ENCODE peak calls at places on chromosomes 3 and 15, in eight cellular contexts. Y, Z, W, N, K, L, T and D are unnamed samples. For H3K36me3, the result is how much of the 10 kb centered on the place peaks cover.

GRCh38 chr3:23620616-23621015 is 185.1 kb upstream of the UBE2E1 start:
- DNase-seq in Y (no peak), Z (no peak), W (no peak), N (no peak), K (no peak), L (no peak), T (no peak), D (no peak)

GRCh38 chr3:186469525-186469924 is 74.7 kb downstream of the CRYGS start:
- DNase-seq in Y (no peak), Z (no peak), W (no peak), N (no peak), K (no peak), L (no peak), T (no peak), D (no peak)

GRCh38 chr15:28783466-28783865 is 65.0 kb downstream of the GOLGA6L7 start:
- DNase-seq in Y (no peak), Z (no peak), W (no peak), N (no peak), K (no peak), L (no peak), T (no peak), D (no peak)

GRCh38 chr15:78714890-78715289 is 73.9 kb upstream of the CHRNB4 start:
- DNase-seq in Y (no peak), Z (no peak), W (no peak), N (no peak), K (peak), L (no peak), T (no peak), D (no peak)

GRCh38 chr15:28098766-28099554 is at the start of gene OCA2:
- DNase-seq in Y (no peak), Z (peak), W (peak), N (peak), K (peak), L (no peak), T (peak), D (peak)

GRCh38 chr3:43238801-43239200 is 47.5 kb upstream of the SNRK start:
- DNase-seq in Y (no peak), Z (no peak), W (no peak), N (no peak), K (no peak), L (no peak), T (no peak), D (no peak)

GRCh38 chr15:67501177-67501835 is 19.6 kb upstream of the C15orf61 start:
- DNase-seq in Y (no peak), Z (no peak), W (no peak), N (peak), K (peak), L (no peak), T (no peak), D (no peak)

GRCh38 chr15:51600114-51600513 is 22.5 kb downstream of the DMXL2 start:
- DNase-seq in Y (peak), Z (no peak), W (no peak), N (no peak), K (peak), L (no peak), T (no peak), D (no peak)

GRCh38 chr3:66795365-66795764 is 202.7 kb upstream of the KBTBD8 start:
- DNase-seq in Y (no peak), Z (no peak), W (no peak), N (no peak), K (peak), L (no peak), T (no peak), D (no peak)

GRCh38 chr15:77035584-77035983 is 35.3 kb downstream of the TSPAN3 start:
- DNase-seq in Y (no peak), Z (peak), W (no peak), N (peak), K (no peak), L (peak), T (no peak), D (no peak)

GRCh38 chr3:159762238-159762637 is 226.4 kb upstream of the IL12A start:
- DNase-seq in Y (no peak), Z (no peak), W (no peak), N (no peak), K (peak), L (no peak), T (no peak), D (peak)

GRCh38 chr3:71414189-71414924 is 169.2 kb downstream of the FOXP1 start:
- DNase-seq in Y (no peak), Z (no peak), W (no peak), N (no peak), K (no peak), L (no peak), T (no peak), D (no peak)

GRCh38 chr3:130379274-130379673 is 33.8 kb downstream of the COL6A5 start:
- DNase-seq in Y (no peak), Z (no peak), W (no peak), N (no peak), K (peak), L (no peak), T (no peak), D (no peak)

GRCh38 chr15:71136159-71137137 is 21.2 kb downstream of the THSD4 start:
- DNase-seq in Y (no peak), Z (no peak), W (no peak), N (no peak), K (peak), L (no peak), T (no peak), D (no peak)

GRCh38 chr3:161920196-161920595 is 423.6 kb downstream of the OTOL1 start:
- DNase-seq in Y (no peak), Z (no peak), W (no peak), N (no peak), K (peak), L (no peak), T (no peak), D (no peak)

GRCh38 chr3:107242579-107242978 is 134.7 kb upstream of the CCDC54 start:
- DNase-seq in Y (no peak), Z (no peak), W (no peak), N (no peak), K (no peak), L (no peak), T (no peak), D (no peak)

GRCh38 chr3:14847613-14848541 is 29.1 kb downstream of the FGD5 start:
- DNase-seq in Y (no peak), Z (peak), W (peak), N (no peak), K (no peak), L (peak), T (peak), D (no peak)

GRCh38 chr3:136885357-136886213 is 23.6 kb downstream of the NCK1 start:
- DNase-seq in Y (no peak), Z (no peak), W (no peak), N (no peak), K (no peak), L (no peak), T (no peak), D (no peak)

GRCh38 chr3:143849854-143850549 is 1.7 kb upstream of the SLC9A9 start:
- DNase-seq in Y (peak), Z (no peak), W (no peak), N (no peak), K (peak), L (no peak), T (no peak), D (no peak)

GRCh38 chr15:99250001-99250400 is 620 bp upstream of the TTC23 start:
- DNase-seq in Y (no peak), Z (no peak), W (no peak), N (no peak), K (no peak), L (no peak), T (no peak), D (no peak)

GRCh38 chr3:141795311-141795710 is 32.1 kb downstream of the GRK7 start:
- DNase-seq in Y (no peak), Z (no peak), W (no peak), N (no peak), K (no peak), L (no peak), T (no peak), D (no peak)

GRCh38 chr3:139797724-139798343 is 120.1 kb upstream of the NMNAT3 start:
- DNase-seq in Y (no peak), Z (no peak), W (no peak), N (no peak), K (peak), L (peak), T (peak), D (no peak)

GRCh38 chr3:74535281-74535680 is 79.2 kb downstream of the CNTN3 start:
- DNase-seq in Y (no peak), Z (no peak), W (no peak), N (no peak), K (no peak), L (no peak), T (no peak), D (no peak)

GRCh38 chr3:116614795-116615362 is 94.7 kb upstream of the TUSC7 start:
- DNase-seq in Y (no peak), Z (no peak), W (no peak), N (peak), K (peak), L (no peak), T (no peak), D (peak)

GRCh38 chr15:35495075-35495474 is 50.9 kb downstream of the DPH6 start:
- DNase-seq in Y (no peak), Z (no peak), W (no peak), N (no peak), K (no peak), L (no peak), T (no peak), D (no peak)

GRCh38 chr3:193814166-193814565 is 221.2 kb downstream of the OPA1 start:
- DNase-seq in Y (no peak), Z (no peak), W (no peak), N (no peak), K (no peak), L (no peak), T (no peak), D (no peak)

GRCh38 chr3:171192176-171192854 is 165.8 kb upstream of the SLC2A2 start:
- DNase-seq in Y (no peak), Z (no peak), W (no peak), N (no peak), K (peak), L (no peak), T (no peak), D (no peak)

GRCh38 chr15:69146724-69147435 is 13.6 kb upstream of the GLCE start:
- DNase-seq in Y (no peak), Z (no peak), W (no peak), N (no peak), K (no peak), L (no peak), T (no peak), D (no peak)

GRCh38 chr15:73994419-73994883 is at the start of gene PML:
- DNase-seq in Y (peak), Z (peak), W (peak), N (peak), K (peak), L (peak), T (peak), D (peak)

GRCh38 chr3:179063945-179064560 is 7.6 kb downstream of the ZMAT3 start:
- DNase-seq in Y (no peak), Z (no peak), W (no peak), N (no peak), K (peak), L (no peak), T (no peak), D (no peak)

GRCh38 chr3:14246414-14246813 is 67.8 kb downstream of the LSM3 start:
- DNase-seq in Y (no peak), Z (no peak), W (no peak), N (no peak), K (peak), L (no peak), T (no peak), D (no peak)

GRCh38 chr3:113531826-113532697 is at the start of gene SIDT1:
- DNase-seq in Y (peak), Z (no peak), W (peak), N (peak), K (peak), L (peak), T (no peak), D (peak)

GRCh38 chr15:51652084-51652668 is 29.1 kb upstream of the SCG3 start:
- DNase-seq in Y (no peak), Z (no peak), W (no peak), N (no peak), K (no peak), L (no peak), T (no peak), D (no peak)

GRCh38 chr3:50155891-50156290 is 767 bp downstream of the SEMA3F start:
- DNase-seq in Y (no peak), Z (no peak), W (no peak), N (no peak), K (peak), L (no peak), T (no peak), D (no peak)

DNA sequence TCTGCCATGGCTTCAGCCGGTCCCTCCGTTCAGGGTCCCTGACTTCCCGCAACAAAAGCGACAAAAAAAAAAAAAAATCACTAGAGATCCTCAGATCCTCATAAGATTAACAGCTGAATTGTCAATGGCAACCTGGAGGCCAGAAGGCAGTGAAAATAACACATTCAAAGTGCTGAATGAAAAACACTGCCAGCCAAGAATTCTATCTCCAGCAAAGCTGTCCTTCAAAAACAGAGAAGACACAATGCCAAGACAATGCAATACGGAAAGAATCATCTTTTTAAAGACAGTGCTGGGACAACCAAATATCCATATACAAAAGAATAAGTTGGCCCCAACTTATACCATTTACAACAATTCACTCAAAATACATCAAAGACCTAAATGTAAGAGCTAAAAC is 21.6 kb downstream of the MTHFS start:
- DNase-seq in Y (no peak), Z (no peak), W (no peak), N (no peak), K (no peak), L (no peak), T (no peak), D (no peak)
- H3K36me3 ChIP-seq in Y (under half), Z (under half), W (under half), N (under half), K (under half), L (under half), T (under half), D (under half)

GRCh38 chr3:47854267-47854666 is 51.3 kb downstream of the DHX30 start:
- DNase-seq in Y (no peak), Z (no peak), W (no peak), N (no peak), K (no peak), L (no peak), T (no peak), D (no peak)

GRCh38 chr3:47852604-47853397 is 49.9 kb downstream of the DHX30 start:
- DNase-seq in Y (no peak), Z (no peak), W (no peak), N (peak), K (no peak), L (no peak), T (no peak), D (no peak)

GRCh38 chr3:47855461-47856383 is 52.8 kb downstream of the DHX30 start:
- DNase-seq in Y (no peak), Z (peak), W (no peak), N (no peak), K (no peak), L (no peak), T (peak), D (no peak)

GRCh38 chr3:47856669-47857068 is 53.7 kb downstream of the DHX30 start:
- DNase-seq in Y (no peak), Z (peak), W (no peak), N (no peak), K (no peak), L (no peak), T (peak), D (no peak)

DNA sequence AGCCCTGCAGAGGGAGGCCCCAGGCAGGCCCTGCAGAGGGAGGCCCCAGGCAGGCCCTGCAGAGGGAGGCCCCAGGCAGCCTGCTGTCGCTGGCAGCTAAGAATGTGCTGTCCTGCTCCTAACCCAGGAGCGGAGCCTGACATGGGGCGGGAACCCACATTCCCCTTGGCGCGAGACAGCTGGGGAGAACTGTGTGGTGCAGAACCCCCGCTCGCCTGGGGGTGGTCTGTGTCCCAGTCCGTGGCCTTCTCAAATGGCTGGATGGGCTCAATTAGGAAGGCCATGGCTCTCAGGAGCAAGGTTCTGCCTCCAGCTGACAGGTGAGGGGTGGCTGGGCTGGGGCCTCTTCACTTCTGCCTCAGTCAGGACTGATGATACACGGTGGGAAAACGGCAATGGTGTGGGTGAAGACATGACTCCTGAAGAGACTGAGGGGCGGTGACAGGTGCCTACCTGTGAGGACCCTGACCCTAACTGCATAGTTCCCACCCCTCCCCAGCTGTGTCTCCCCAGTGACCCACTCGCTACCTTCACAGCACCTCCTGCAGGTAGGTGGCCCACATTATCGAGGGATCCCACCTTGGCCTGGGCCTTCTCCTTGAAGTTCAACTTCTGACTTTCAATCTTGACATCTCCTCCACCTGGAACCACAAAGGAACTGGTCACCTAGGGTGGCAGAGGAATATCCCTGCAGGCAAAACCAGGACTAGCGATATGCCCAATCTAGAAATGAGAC is 52.0 kb downstream of the DHX30 start:
- DNase-seq in Y (no peak), Z (no peak), W (no peak), N (no peak), K (no peak), L (no peak), T (no peak), D (no peak)
- TF ChIP-seq CTCF in Y (no peak), Z (no peak), W (no peak), N (no peak), K (no peak), L (no peak), T (no peak), D (no peak)

DNA sequence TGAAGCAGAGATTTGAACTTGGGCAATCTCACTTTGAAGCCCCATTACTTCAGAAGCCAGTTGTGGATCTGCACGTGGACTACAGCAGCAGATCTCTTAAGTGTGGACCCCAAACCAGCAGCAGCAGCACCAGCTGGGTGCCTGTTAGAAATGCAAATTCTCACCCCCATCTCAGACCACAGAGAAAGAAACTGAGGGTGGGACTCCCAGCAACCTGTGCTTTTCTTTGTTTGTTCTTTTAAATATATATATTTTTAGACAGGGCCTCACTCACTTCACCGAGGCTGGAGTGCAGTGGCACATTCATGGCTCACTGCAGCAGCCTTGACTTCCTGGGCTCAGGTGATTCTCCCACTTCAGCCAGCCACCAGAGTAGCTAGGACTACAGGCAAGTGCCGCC is 53.2 kb downstream of the SLTM start:
- DNase-seq in Y (peak), Z (no peak), W (no peak), N (no peak), K (no peak), L (no peak), T (no peak), D (no peak)
- H3K36me3 ChIP-seq in Y (under half), Z (under half), W (half or more), N (under half), K (under half), L (under half), T (under half), D (under half)

DNA sequence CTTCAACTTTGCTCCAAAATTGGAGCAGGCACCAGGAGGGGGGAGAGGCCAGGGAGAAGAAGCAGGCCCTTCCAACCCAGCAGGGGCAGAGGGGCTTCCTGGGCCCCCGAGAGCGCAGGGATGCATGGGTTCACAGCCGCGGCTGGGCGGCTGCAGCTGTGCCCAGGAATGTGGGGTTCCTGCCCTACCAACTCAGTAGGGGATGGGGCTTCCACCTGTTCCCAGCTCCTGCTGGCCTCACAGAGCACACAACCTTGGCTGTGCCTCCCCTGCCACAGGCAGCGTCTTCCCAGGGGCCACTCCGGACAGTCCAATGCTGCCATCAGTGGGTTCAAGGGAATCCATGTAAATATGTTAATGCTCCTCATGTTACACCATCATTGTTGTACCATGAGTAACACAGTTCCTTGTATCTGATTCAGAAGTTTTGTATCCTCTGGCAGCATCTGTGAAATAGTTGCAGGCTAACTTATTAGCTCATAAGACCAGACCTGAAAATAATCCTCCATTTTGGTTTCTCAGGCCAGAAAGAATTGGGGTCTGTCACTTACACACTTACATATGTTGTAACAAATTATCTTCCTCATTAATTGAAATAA is 12.1 kb upstream of the SIAH2 start:
- DNase-seq in Y (no peak), Z (no peak), W (no peak), N (no peak), K (peak), L (no peak), T (no peak), D (no peak)
- TF ChIP-seq CTCF in Y (no peak), Z (no peak), W (no peak), N (no peak), K (no peak), L (no peak), T (no peak), D (no peak)

GRCh38 chr15:38197553-38197952 is 55.1 kb upstream of the SPRED1 start:
- DNase-seq in Y (no peak), Z (no peak), W (no peak), N (no peak), K (no peak), L (no peak), T (no peak), D (no peak)
- H3K36me3 ChIP-seq in Y (under half), Z (under half), W (under half), N (under half), K (under half), L (under half), T (under half), D (under half)

GRCh38 chr3:27533718-27534578 is 49.8 kb upstream of the SLC4A7 start:
- DNase-seq in Y (peak), Z (peak), W (peak), N (no peak), K (peak), L (peak), T (peak), D (peak)
- TF ChIP-seq CTCF in Y (no peak), Z (no peak), W (no peak), N (peak), K (peak), L (no peak), T (no peak), D (no peak)